ENCODE peak calls at places on chromosome 1, in six cellular contexts. X is GM23248, Y is neural progenitor cell, M is hepatocyte, R is PC-3, D is HCT116. C is an unnamed sample.

GRCh38 chr1:83931658-83932253 is 67.2 kb downstream of the TTLL7 start:
- DNase-seq in X (peak; percentile 81), Y (peak; percentile 74), M (peak; percentile 76), R (peak; percentile 67), D (peak; percentile 39), C (peak; percentile 81)

GRCh38 chr1:42822833-42823392 is 5.7 kb upstream of the SVBP start:
- DNase-seq in D (no peak), Y (no peak), X (peak; percentile 57), M (no peak), R (peak; percentile 34), C (no peak)

GRCh38 chr1:52662645-52663313 is 29.8 kb downstream of the SHISAL2A start:
- DNase-seq in Y (peak; percentile 94), M (peak; percentile 84), X (peak; percentile 50), D (peak; percentile 31), R (peak; percentile 98), C (peak; percentile 88)

GRCh38 chr1:95041491-95042165 is 31.1 kb downstream of the ALG14 start:
- DNase-seq in Y (peak; percentile 39), D (peak; percentile 59), M (peak; percentile 84), X (peak; percentile 89), R (peak; percentile 81), C (no peak)

GRCh38 chr1:72281637-72282270 is 585 bp downstream of the NEGR1 start:
- DNase-seq in R (peak; percentile 48), D (no peak), X (peak; percentile 43), Y (no peak), M (no peak), C (peak; percentile 35)

GRCh38 chr1:187788686-187789085 is 959.9 kb downstream of the PLA2G4A start:
- DNase-seq in D (no peak), Y (peak; percentile 58), X (no peak), M (no peak), R (no peak), C (no peak)

GRCh38 chr1:73789965-73790364 is 408.0 kb downstream of the LRRIQ3 start:
- DNase-seq in X (no peak), R (peak; percentile 83), Y (no peak), M (no peak), D (no peak), C (no peak)

GRCh38 chr1:229165327-229165726 is 105.6 kb upstream of the RAB4A start:
- DNase-seq in Y (no peak), R (peak; percentile 30), X (no peak), M (no peak), D (no peak), C (no peak)

GRCh38 chr1:230163205-230163604 is 96.2 kb downstream of the GALNT2 start:
- DNase-seq in X (peak; percentile 98), Y (no peak), R (peak; percentile 22), D (no peak), M (peak; percentile 50), C (no peak)

GRCh38 chr1:237931631-237932030 is 40.9 kb upstream of the ZP4 start:
- DNase-seq in M (no peak), X (no peak), Y (no peak), D (no peak), R (no peak), C (no peak)

GRCh38 chr1:223712856-223713494 is 636 bp downstream of the CAPN2 start:
- DNase-seq in R (no peak), X (peak; percentile 58), M (no peak), Y (peak; percentile 41), D (no peak), C (no peak)

GRCh38 chr1:76786232-76786631 is 81.0 kb upstream of the ST6GALNAC5 start:
- DNase-seq in X (no peak), D (no peak), Y (no peak), M (no peak), R (no peak), C (no peak)

GRCh38 chr1:32500387-32501209 is 35.7 kb downstream of the ZBTB8B start:
- DNase-seq in X (peak; percentile 86), M (peak; percentile 86), R (peak; percentile 68), Y (peak; percentile 93), D (no peak), C (peak; percentile 85)

GRCh38 chr1:226261818-226262217 is 38.4 kb downstream of the MIXL1 start:
- DNase-seq in X (no peak), M (no peak), R (no peak), Y (no peak), D (no peak), C (no peak)

GRCh38 chr1:211133841-211134669 is at the start of gene KCNH1:
- DNase-seq in M (peak; percentile 93), X (peak; percentile 87), R (peak; percentile 76), D (peak; percentile 46), Y (peak; percentile 96), C (peak; percentile 92)
- TF ChIP-seq EZH2 in M (no peak), X (no peak), R (peak; percentile 65), D (no peak), Y (peak; percentile 11), C (no peak)

GRCh38 chr1:203281851-203282661 is 23.3 kb upstream of the BTG2 start:
- DNase-seq in D (no peak), X (no peak), M (peak; percentile 38), R (no peak), Y (no peak), C (no peak)
- TF ChIP-seq EZH2phosphoT487 in D (no peak), X (no peak), M (no peak), R (no peak), Y (no peak), C (no peak)

DNA sequence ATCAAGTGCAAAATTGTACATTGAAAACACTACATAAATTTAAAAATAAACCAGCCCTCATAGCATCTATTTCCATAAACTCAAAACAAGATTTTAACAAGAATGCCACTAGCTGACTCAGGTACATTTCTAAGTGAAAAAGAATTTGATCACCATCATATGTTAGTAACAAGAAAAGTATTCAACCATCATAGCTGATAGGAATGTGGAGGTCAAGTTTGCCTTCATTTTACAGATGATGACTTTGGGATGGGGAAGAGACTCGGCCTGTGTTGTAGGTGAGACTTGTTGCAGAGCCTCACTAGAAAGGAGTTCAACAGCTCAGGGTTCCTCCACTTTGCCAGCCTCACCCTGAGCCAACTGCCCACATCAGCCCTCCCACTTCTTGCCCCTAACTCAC is 318.8 kb upstream of the FAM78B start:
- DNase-seq in D (no peak), Y (no peak), R (peak; percentile 80), M (no peak), X (peak; percentile 42), C (no peak)
- H3K4me1 ChIP-seq in D (peaks cover 4% of the 10 kb centered on the region), Y (peaks cover 6% of the 10 kb centered on the region), R (peaks cover 46% of the 10 kb centered on the region), M (no peaks in the 10 kb centered on the region), X (peaks cover 9% of the 10 kb centered on the region), C (no peaks in the 10 kb centered on the region)

GRCh38 chr1:160539896-160540858 is 17.1 kb upstream of the SLAMF6 start:
- DNase-seq in M (peak; percentile 34), D (no peak), X (no peak), Y (no peak), R (no peak), C (no peak)
- TF ChIP-seq EZH2 in M (no peak), D (no peak), X (no peak), Y (no peak), R (no peak), C (no peak)

GRCh38 chr1:111045033-111045722 is 81.5 kb upstream of the LRIF1 start:
- DNase-seq in M (peak; percentile 28), R (peak; percentile 11), D (no peak), Y (no peak), X (peak; percentile 44), C (no peak)
- TF ChIP-seq EZH2phosphoT487 in M (no peak), R (no peak), D (no peak), Y (no peak), X (no peak), C (no peak)

GRCh38 chr1:93746423-93746822 is 64.8 kb upstream of the BCAR3 start:
- DNase-seq in D (no peak), R (no peak), X (no peak), M (no peak), Y (no peak), C (no peak)

GRCh38 chr1:93740601-93741031 is 59.0 kb upstream of the BCAR3 start:
- DNase-seq in M (no peak), X (no peak), R (no peak), Y (peak; percentile 87), D (no peak), C (no peak)

GRCh38 chr1:93743465-93743864 is 61.8 kb upstream of the BCAR3 start:
- DNase-seq in M (no peak), R (no peak), Y (no peak), D (no peak), X (no peak), C (no peak)

GRCh38 chr1:93746009-93746408 is 64.4 kb upstream of the BCAR3 start:
- DNase-seq in M (no peak), R (no peak), D (no peak), X (no peak), Y (no peak), C (no peak)

DNA sequence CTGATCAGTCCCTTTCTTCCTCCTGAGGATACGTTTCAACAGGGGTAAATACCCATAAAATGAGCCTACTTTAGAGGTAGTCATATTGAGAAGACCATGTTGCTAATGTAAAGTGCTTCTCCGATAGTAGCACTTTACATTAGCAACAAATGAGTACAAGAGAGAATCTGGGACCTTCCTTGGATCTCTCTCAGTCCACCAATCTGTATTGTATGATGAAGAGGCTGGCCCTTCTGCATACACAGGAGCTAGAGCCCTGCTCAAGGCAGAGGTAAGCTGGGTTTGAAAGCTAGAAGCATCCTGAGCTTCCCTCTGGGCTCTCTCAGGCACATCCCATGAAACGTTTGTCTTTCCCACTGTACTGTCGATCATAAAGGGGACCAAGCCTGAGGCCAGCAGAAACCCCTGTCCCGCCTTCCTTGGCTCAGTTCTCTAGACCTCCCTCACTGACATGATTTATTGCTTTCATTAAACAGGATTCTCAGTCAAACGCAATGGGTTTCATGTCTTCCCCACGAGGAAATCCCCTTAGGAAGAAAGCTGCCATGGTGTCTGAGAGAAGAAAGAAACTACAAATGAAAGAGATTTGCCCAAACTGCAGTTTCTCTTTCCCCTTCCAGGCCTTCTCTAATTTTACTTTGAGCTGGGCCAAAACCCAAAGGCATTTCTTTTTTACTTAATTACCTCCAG is 62.8 kb upstream of the BCAR3 start:
- DNase-seq in D (no peak), X (no peak), R (no peak), Y (no peak), M (no peak), C (no peak)
- H3K4me1 ChIP-seq in D (peaks cover under 1% of the 10 kb centered on the region), X (no peaks in the 10 kb centered on the region), R (peaks cover 19% of the 10 kb centered on the region), Y (peaks cover 26% of the 10 kb centered on the region), M (no peaks in the 10 kb centered on the region), C (no peaks in the 10 kb centered on the region)

DNA sequence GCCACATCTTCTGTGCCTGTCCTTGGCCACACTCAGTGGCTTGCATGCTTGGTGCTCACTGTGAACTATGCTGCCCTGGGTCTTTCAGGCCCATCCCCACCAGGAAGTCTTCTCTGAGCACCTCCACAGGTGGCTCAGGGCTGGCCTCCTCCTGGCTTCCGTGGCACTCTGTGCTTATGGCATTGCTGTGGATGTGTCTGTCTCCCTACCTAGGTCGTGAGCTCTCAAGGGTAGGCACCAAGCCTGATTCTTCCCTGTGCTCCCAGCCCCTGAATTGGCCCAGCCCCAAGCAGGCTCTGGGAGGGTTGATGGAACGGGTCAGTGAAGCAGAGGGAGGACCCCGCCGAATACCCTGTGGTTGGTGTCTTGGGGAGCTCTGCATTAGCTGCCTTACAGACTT is 197.7 kb upstream of the EDN2 start:
- DNase-seq in X (no peak), D (no peak), Y (no peak), M (no peak), R (no peak), C (no peak)
- TF ChIP-seq EZH2 in X (no peak), D (no peak), Y (no peak), M (no peak), R (no peak), C (no peak)

C was measured in GM23338.